ENCODE peak calls at places on chromosomes 4 and X, in nine cellular contexts. V, W, O, T, K, D, G, R and Z are unnamed samples.

GRCh38 chrX:1392376-1393130 is 640 bp upstream of the SLC25A6 start:
- DNase-seq in V (no peak), W (no peak), O (peak), T (no peak), K (no peak), D (peak), G (no peak), R (no peak), Z (no peak)

GRCh38 chr4:129429566-129430339 is 333.8 kb downstream of the C4orf33 start:
- DNase-seq in V (no peak), W (no peak), O (no peak), T (no peak), K (no peak), D (no peak), G (no peak), R (no peak), Z (no peak)

GRCh38 chr4:100462206-100462605 is 55.6 kb downstream of the EMCN start:
- DNase-seq in V (no peak), W (no peak), O (no peak), T (no peak), K (no peak), D (no peak), G (no peak), R (no peak), Z (no peak)

GRCh38 chrX:104137496-104137895 is 19.3 kb downstream of the SLC25A53 start:
- DNase-seq in V (no peak), W (peak), O (no peak), T (peak), K (no peak), D (no peak), G (no peak), R (no peak), Z (no peak)

GRCh38 chr4:7553280-7553679 is 118.5 kb upstream of the PSAPL1 start:
- DNase-seq in V (no peak), W (no peak), O (no peak), T (no peak), K (no peak), D (no peak), G (no peak), R (no peak), Z (no peak)

GRCh38 chr4:117422272-117422671 is 336.9 kb upstream of the TRAM1L1 start:
- DNase-seq in V (no peak), W (no peak), O (no peak), T (no peak), K (no peak), D (no peak), G (no peak), R (peak), Z (no peak)

GRCh38 chr4:7256989-7257810 is 64.9 kb downstream of the SORCS2 start:
- DNase-seq in V (no peak), W (no peak), O (peak), T (no peak), K (no peak), D (no peak), G (no peak), R (no peak), Z (no peak)

GRCh38 chrX:57103489-57103888 is 17.9 kb downstream of the SPIN2B start:
- DNase-seq in V (no peak), W (no peak), O (no peak), T (no peak), K (no peak), D (no peak), G (no peak), R (no peak), Z (no peak)

GRCh38 chr4:9997881-9998280 is 23.4 kb downstream of the SLC2A9 start:
- DNase-seq in V (no peak), W (no peak), O (no peak), T (no peak), K (no peak), D (no peak), G (no peak), R (no peak), Z (no peak)

GRCh38 chr4:185538806-185539205 is 3.5 kb upstream of the PDLIM3 start:
- DNase-seq in V (no peak), W (no peak), O (no peak), T (no peak), K (no peak), D (no peak), G (no peak), R (no peak), Z (no peak)

GRCh38 chrX:73913580-73913979 is 350.6 kb downstream of the CHIC1 start:
- DNase-seq in V (no peak), W (no peak), O (no peak), T (no peak), K (no peak), D (no peak), G (no peak), R (no peak), Z (no peak)

GRCh38 chr4:124018383-124019317 is 622.1 kb downstream of the SPRY1 start:
- DNase-seq in V (no peak), W (peak), O (peak), T (no peak), K (no peak), D (peak), G (no peak), R (no peak), Z (peak)